ENCODE peak calls at places on chromosomes 4 and X, in six cellular contexts. T, K, S, N, R and V are unnamed samples.

GRCh38 chr4:65661469-65661868 is 8.8 kb downstream of the EPHA5 start:
- DNase-seq in T (no peak), K (peak), S (no peak), N (peak), R (no peak), V (no peak)

GRCh38 chr4:148216866-148217814 is 225.1 kb downstream of the NR3C2 start:
- DNase-seq in T (no peak), K (no peak), S (no peak), N (no peak), R (no peak), V (no peak)

GRCh38 chr4:53693909-53694308 is 102.6 kb upstream of the LNX1 start:
- DNase-seq in T (no peak), K (no peak), S (no peak), N (no peak), R (no peak), V (no peak)

GRCh38 chrX:72727846-72728245 is 13.7 kb upstream of the PHKA1 start:
- DNase-seq in T (no peak), K (no peak), S (no peak), N (no peak), R (no peak), V (no peak)

GRCh38 chr4:114076865-114077264 is 97.4 kb upstream of the ARSJ start:
- DNase-seq in T (no peak), K (no peak), S (no peak), N (no peak), R (no peak), V (peak)

GRCh38 chrX:17656035-17656418 is 81.3 kb upstream of the SCML1 start:
- DNase-seq in T (no peak), K (no peak), S (no peak), N (peak), R (peak), V (no peak)

GRCh38 chr4:26346203-26346620 is 25.4 kb downstream of the RBPJ start:
- DNase-seq in T (no peak), K (no peak), S (no peak), N (peak), R (no peak), V (no peak)

GRCh38 chr4:122458625-122459024 is 2.1 kb upstream of the IL2 start:
- DNase-seq in T (no peak), K (no peak), S (no peak), N (peak), R (peak), V (no peak)

GRCh38 chr4:89196056-89196674 is 84.8 kb downstream of the TIGD2 start:
- DNase-seq in T (no peak), K (no peak), S (no peak), N (no peak), R (no peak), V (no peak)

GRCh38 chr4:112895785-112896184 is 153.7 kb upstream of the ANK2 start:
- DNase-seq in T (no peak), K (no peak), S (no peak), N (peak), R (no peak), V (no peak)

GRCh38 chrX:153321381-153322105 is at the start of gene PNMA6F:
- DNase-seq in T (no peak), K (no peak), S (peak), N (peak), R (no peak), V (no peak)

GRCh38 chr4:174437324-174437723 is 85.0 kb downstream of the HPGD start:
- DNase-seq in T (no peak), K (no peak), S (no peak), N (no peak), R (no peak), V (peak)

GRCh38 chr4:186946682-186947294 is 223.1 kb upstream of the FAT1 start:
- DNase-seq in T (no peak), K (peak), S (no peak), N (peak), R (peak), V (no peak)

GRCh38 chr4:39770471-39770870 is 72.5 kb downstream of the UBE2K start:
- DNase-seq in T (no peak), K (no peak), S (no peak), N (no peak), R (no peak), V (no peak)

GRCh38 chrX:17537652-17538301 is 162.8 kb downstream of the NHS start:
- DNase-seq in T (no peak), K (no peak), S (no peak), N (no peak), R (no peak), V (no peak)

GRCh38 chrX:9416562-9417319 is 48.1 kb upstream of the TBL1X start:
- DNase-seq in T (no peak), K (no peak), S (no peak), N (no peak), R (peak), V (peak)

GRCh38 chrX:107669276-107669675 is 41.0 kb downstream of the PRPS1 start:
- DNase-seq in T (no peak), K (no peak), S (no peak), N (peak), R (no peak), V (no peak)

GRCh38 chrX:545488-545887 is 85.1 kb upstream of the SHOX start:
- DNase-seq in T (no peak), K (no peak), S (no peak), N (no peak), R (no peak), V (peak)

GRCh38 chrX:153357877-153358276 is 23.9 kb downstream of the ZNF275 start:
- DNase-seq in T (no peak), K (no peak), S (no peak), N (no peak), R (no peak), V (no peak)

GRCh38 chrX:38110231-38110630 is 103.9 kb downstream of the SYTL5 start:
- DNase-seq in T (no peak), K (no peak), S (no peak), N (no peak), R (no peak), V (no peak)

GRCh38 chr4:3263053-3263958 is 14.3 kb downstream of the MSANTD1 start:
- DNase-seq in T (no peak), K (no peak), S (no peak), N (no peak), R (no peak), V (no peak)

GRCh38 chrX:15915959-15916703 is 61.5 kb upstream of the AP1S2 start:
- DNase-seq in T (no peak), K (no peak), S (no peak), N (no peak), R (no peak), V (no peak)

GRCh38 chrX:110394653-110395052 is 36.0 kb downstream of the RTL9 start:
- DNase-seq in T (no peak), K (no peak), S (no peak), N (no peak), R (no peak), V (no peak)

GRCh38 chrX:155434906-155435743 is 23.3 kb downstream of the F8A3 start:
- DNase-seq in T (no peak), K (no peak), S (no peak), N (no peak), R (peak), V (peak)

GRCh38 chrX:13418126-13419091 is 98.6 kb upstream of the ATXN3L start:
- DNase-seq in T (no peak), K (no peak), S (no peak), N (no peak), R (no peak), V (no peak)

GRCh38 chr4:184722798-184723197 is 11.1 kb downstream of the CENPU start:
- DNase-seq in T (no peak), K (no peak), S (no peak), N (no peak), R (no peak), V (no peak)

GRCh38 chrX:118259213-118259612 is 86.7 kb upstream of the WDR44 start:
- DNase-seq in T (no peak), K (no peak), S (no peak), N (no peak), R (no peak), V (no peak)

GRCh38 chr4:159018062-159018629 is 84.7 kb upstream of the RAPGEF2 start:
- DNase-seq in T (peak), K (no peak), S (no peak), N (no peak), R (no peak), V (no peak)

GRCh38 chr4:13700196-13701140 is 72.9 kb upstream of the BOD1L1 start:
- DNase-seq in T (no peak), K (no peak), S (no peak), N (no peak), R (no peak), V (peak)

GRCh38 chrX:69158166-69159040 is 6.8 kb downstream of the PJA1 start:
- DNase-seq in T (no peak), K (peak), S (peak), N (peak), R (peak), V (peak)

GRCh38 chrX:55057691-55058249 is 17.1 kb upstream of the PAGE2B start:
- DNase-seq in T (no peak), K (peak), S (no peak), N (peak), R (peak), V (no peak)

GRCh38 chrX:68332156-68332823 is 101.0 kb downstream of the OPHN1 start:
- DNase-seq in T (no peak), K (no peak), S (no peak), N (peak), R (peak), V (peak)

GRCh38 chr4:53908661-53909078 is 155.7 kb downstream of the CHIC2 start:
- DNase-seq in T (no peak), K (peak), S (peak), N (no peak), R (peak), V (peak)

GRCh38 chr4:184453402-184454160 is 20.8 kb downstream of the IRF2 start:
- DNase-seq in T (no peak), K (no peak), S (peak), N (peak), R (peak), V (peak)